ENCODE peak calls at places on chromosomes 2 and 18, in four cellular contexts. J is astrocyte of the spinal cord, Q is AG04450, Y is AG10803. H is an unnamed sample.
A peak's percentile ranks its signal among the peaks of the same experiment; 100 is the strongest.

GRCh38 chr18:76459687-76460350 is 35.2 kb downstream of the ZNF516 start:
- DNase-seq in J (peak; percentile 99), Q (peak; percentile 99), Y (peak; percentile 100), H (no peak)

GRCh38 chr2:227472265-227473018 is 486 bp downstream of the AGFG1 start:
- DNase-seq in J (no peak), Q (no peak), Y (peak; percentile 25), H (peak; percentile 28)

GRCh38 chr2:240983361-240983995 is 14.9 kb upstream of the SNED1 start:
- DNase-seq in J (no peak), Q (no peak), Y (no peak), H (no peak)

GRCh38 chr2:75608684-75609333 is 37.8 kb upstream of the MRPL19 start:
- DNase-seq in J (peak; percentile 55), Q (no peak), Y (peak; percentile 43), H (peak; percentile 67)

GRCh38 chr18:62460851-62461300 is 61.9 kb upstream of the ZCCHC2 start:
- DNase-seq in J (no peak), Q (no peak), Y (peak; percentile 6), H (no peak)

GRCh38 chr2:230692760-230693159 is 19.9 kb upstream of the CAB39 start:
- DNase-seq in J (no peak), Q (no peak), Y (no peak), H (no peak)

GRCh38 chr2:67895171-67895941 is 167.4 kb downstream of the C1D start:
- DNase-seq in J (no peak), Q (no peak), Y (no peak), H (no peak)

GRCh38 chr18:57846258-57846657 is 43.1 kb upstream of the ATP8B1 start:
- DNase-seq in J (peak; percentile 67), Q (peak; percentile 11), Y (peak; percentile 37), H (no peak)

GRCh38 chr2:10404324-10405143 is 43.6 kb downstream of the ODC1 start:
- DNase-seq in J (peak; percentile 43), Q (no peak), Y (peak; percentile 65), H (no peak)

GRCh38 chr18:8176554-8176953 is 432.7 kb upstream of the RAB12 start:
- DNase-seq in J (no peak), Q (no peak), Y (no peak), H (peak; percentile 16)

GRCh38 chr2:220837226-220837625 is 734.9 kb downstream of the EPHA4 start:
- DNase-seq in J (no peak), Q (no peak), Y (no peak), H (no peak)

GRCh38 chr2:69767034-69767433 is 25.1 kb downstream of the ANXA4 start:
- DNase-seq in J (peak; percentile 37), Q (peak; percentile 79), Y (peak; percentile 92), H (no peak)

GRCh38 chr2:180289627-180290026 is 282.5 kb upstream of the CWC22 start:
- DNase-seq in J (no peak), Q (no peak), Y (no peak), H (no peak)

GRCh38 chr18:9348079-9348671 is 13.6 kb downstream of the TWSG1 start:
- DNase-seq in J (peak; percentile 77), Q (no peak), Y (peak; percentile 34), H (no peak)

GRCh38 chr18:7221424-7222155 is 9.3 kb upstream of the LRRC30 start:
- DNase-seq in J (peak; percentile 66), Q (peak; percentile 29), Y (peak; percentile 69), H (peak; percentile 52)

GRCh38 chr2:75645643-75646042 is 940 bp upstream of the MRPL19 start:
- DNase-seq in J (no peak), Q (no peak), Y (no peak), H (no peak)

GRCh38 chr2:171432969-171433762 is 624 bp downstream of the METTL8 start:
- DNase-seq in J (peak; percentile 27), Q (no peak), Y (peak; percentile 24), H (no peak)

GRCh38 chr2:156331572-156332451 is 709 bp downstream of the NR4A2 start:
- DNase-seq in J (peak; percentile 81), Q (no peak), Y (peak; percentile 85), H (peak; percentile 21)

GRCh38 chr2:221494556-221494955 is 77.5 kb downstream of the EPHA4 start:
- DNase-seq in J (no peak), Q (no peak), Y (no peak), H (no peak)

GRCh38 chr2:239791727-239792648 is 233.2 kb downstream of the NDUFA10 start:
- DNase-seq in J (no peak), Q (no peak), Y (no peak), H (no peak)

GRCh38 chr2:231614559-231615057 is 21.9 kb downstream of the TEX44 start:
- DNase-seq in J (no peak), Q (no peak), Y (no peak), H (no peak)

GRCh38 chr2:84927275-84927627 is 21.8 kb downstream of the TMSB10 start:
- DNase-seq in J (no peak), Q (no peak), Y (no peak), H (no peak)

GRCh38 chr2:226211439-226211838 is 588.2 kb downstream of the IRS1 start:
- DNase-seq in J (peak; percentile 91), Q (peak; percentile 32), Y (peak; percentile 93), H (no peak)

GRCh38 chr18:44884446-44884845 is 203.8 kb downstream of the SETBP1 start:
- DNase-seq in J (peak; percentile 10), Q (no peak), Y (peak; percentile 64), H (no peak)

GRCh38 chr2:126793885-126794613 is 104.6 kb upstream of the TEX51 start:
- DNase-seq in J (no peak), Q (no peak), Y (no peak), H (no peak)

GRCh38 chr18:48328473-48329205 is 80.5 kb downstream of the ZBTB7C start:
- DNase-seq in J (peak; percentile 70), Q (no peak), Y (peak; percentile 25), H (no peak)

GRCh38 chr2:173972165-173972564 is 7.0 kb upstream of the SP3 start:
- DNase-seq in J (no peak), Q (no peak), Y (no peak), H (no peak)

GRCh38 chr2:173903611-173904394 is 61.4 kb downstream of the SP3 start:
- DNase-seq in J (no peak), Q (no peak), Y (no peak), H (no peak)

GRCh38 chr2:72961036-72961720 is 43.9 kb downstream of the EMX1 start:
- DNase-seq in J (no peak), Q (no peak), Y (no peak), H (no peak)

GRCh38 chr2:120719471-120719870 is 16.2 kb upstream of the GLI2 start:
- DNase-seq in J (no peak), Q (no peak), Y (no peak), H (no peak)

GRCh38 chr18:79625195-79625923 is 54.2 kb upstream of the CTDP1 start:
- DNase-seq in J (no peak), Q (no peak), Y (no peak), H (no peak)

GRCh38 chr2:205284323-205284722 is 398.0 kb upstream of the NRP2 start:
- DNase-seq in J (no peak), Q (no peak), Y (no peak), H (no peak)

GRCh38 chr2:75466708-75467311 is 93.9 kb downstream of the EVA1A start:
- DNase-seq in J (peak; percentile 28), Q (no peak), Y (peak; percentile 24), H (peak; percentile 36)

GRCh38 chr2:54867457-54867856 is 144.0 kb downstream of the EML6 start:
- DNase-seq in J (no peak), Q (no peak), Y (no peak), H (no peak)

GRCh38 chr2:201939366-201939985 is 94.2 kb upstream of the FZD7 start:
- DNase-seq in J (no peak), Q (no peak), Y (no peak), H (no peak)

DNA sequence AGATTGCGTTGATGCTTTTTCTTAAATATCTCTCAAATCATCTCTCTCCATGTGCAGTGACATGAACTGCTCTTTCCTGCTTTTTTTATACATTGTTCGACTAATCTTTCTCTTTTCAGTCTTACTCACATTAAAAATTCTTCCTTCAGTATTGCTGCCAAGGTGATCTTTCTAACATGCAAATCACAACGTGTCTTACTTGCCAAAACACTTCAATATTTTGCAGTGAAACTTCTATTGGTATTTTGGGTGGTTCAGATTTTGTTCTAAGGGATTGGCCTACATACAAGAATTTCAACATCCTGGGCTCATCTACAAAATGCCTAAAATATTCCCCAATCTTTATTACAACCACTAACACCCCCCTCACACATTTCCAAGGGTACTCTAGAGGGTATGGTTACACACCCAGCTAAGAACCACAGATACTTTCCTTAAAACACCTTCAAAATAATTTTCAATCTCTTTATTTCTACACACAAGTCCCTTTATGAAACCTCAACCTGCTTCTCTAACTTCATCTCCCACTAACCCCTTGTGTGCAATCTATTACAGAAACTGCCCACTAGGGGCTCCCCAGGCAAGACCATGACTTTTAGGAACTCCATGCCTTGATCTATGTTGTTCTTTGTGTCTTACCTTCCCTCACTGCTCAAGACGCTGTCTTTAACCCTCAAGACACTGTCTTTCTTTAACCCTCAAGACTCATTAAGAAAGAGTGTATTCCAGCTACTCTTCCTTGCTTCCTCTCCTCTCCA is 50.9 kb downstream of the COL3A1 start:
- DNase-seq in J (no peak), Q (no peak), Y (peak; percentile 79), H (no peak)
- TF ChIP-seq CTCF in J (peak; percentile 56), Q (peak; percentile 49), Y (peak; percentile 69), H (peak; percentile 57)

DNA sequence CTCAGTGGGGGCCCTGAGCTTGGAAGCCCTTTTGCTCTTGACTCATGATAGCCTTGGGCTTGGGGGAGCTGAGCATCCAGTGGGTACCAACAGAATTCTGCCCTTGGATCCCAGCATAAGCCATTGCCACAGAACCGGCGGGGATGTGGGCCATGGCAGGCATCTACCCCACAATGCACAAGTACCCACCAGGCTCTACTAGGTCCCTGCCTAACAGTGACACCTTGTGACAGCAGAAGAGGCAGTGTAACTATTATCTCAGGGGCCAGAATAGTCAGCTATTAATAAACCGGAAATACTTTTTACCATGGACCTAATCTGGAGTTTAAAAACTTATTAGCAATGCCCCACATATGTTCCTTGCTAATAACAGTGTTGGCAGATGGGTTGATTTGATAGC is 397.2 kb downstream of the TMEM182 start:
- DNase-seq in J (no peak), Q (no peak), Y (no peak), H (no peak)
- TF ChIP-seq CTCF in J (no peak), Q (no peak), Y (no peak), H (no peak)

DNA sequence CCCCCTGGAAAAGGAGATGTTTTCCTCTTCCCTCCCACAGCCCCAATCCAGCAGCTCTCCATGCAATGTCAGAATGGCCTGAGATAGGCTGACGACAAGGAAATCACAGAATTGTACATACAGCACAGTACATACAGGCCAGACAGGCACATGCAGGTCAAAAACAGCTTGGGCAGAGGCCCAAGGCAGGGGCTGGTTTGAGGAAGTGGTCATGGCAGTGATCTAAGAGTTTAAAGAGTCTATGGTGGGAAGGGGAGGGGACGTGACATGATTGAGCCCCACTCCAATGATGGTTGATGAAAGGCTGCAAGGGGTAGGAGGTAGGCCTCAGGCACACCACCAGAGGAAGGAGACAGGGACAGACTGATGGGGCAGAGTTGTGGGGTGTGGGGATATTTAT is 4.3 kb downstream of the DCTN1 start:
- DNase-seq in J (no peak), Q (no peak), Y (no peak), H (no peak)
- TF ChIP-seq CTCF in J (no peak), Q (no peak), Y (no peak), H (no peak)

GRCh38 chr2:169877406-169877805 is 50.2 kb downstream of the UBR3 start:
- DNase-seq in J (peak; percentile 24), Q (no peak), Y (peak; percentile 16), H (no peak)
- TF ChIP-seq CTCF in J (peak; percentile 33), Q (peak; percentile 54), Y (peak; percentile 30), H (no peak)

H was measured in neural crest cell.